ENCODE peak calls at places on chromosomes 2 and 18, in five cellular contexts. R, T, J, Y and P are unnamed samples.

GRCh38 chr2:44392338-44392943 is 30.7 kb downstream of the CAMKMT start:
- DNase-seq in T (peak), Y (peak), R (no peak), J (peak), P (no peak)

GRCh38 chr2:101012706-101013181 is 10.7 kb downstream of the RPL31 start:
- DNase-seq in R (no peak), J (no peak), Y (peak), T (peak), P (no peak)

GRCh38 chr18:74775239-74775638 is 177.6 kb downstream of the ZNF407 start:
- DNase-seq in Y (peak), T (no peak), R (peak), J (no peak), P (peak)

GRCh38 chr2:120825370-120826259 is 89.9 kb downstream of the GLI2 start:
- DNase-seq in J (peak), R (peak), T (no peak), Y (peak), P (no peak)

GRCh38 chr2:145623136-145623535 is 1103.2 kb upstream of the ZEB2 start:
- DNase-seq in R (no peak), T (peak), J (no peak), Y (peak), P (no peak)

GRCh38 chr18:54679318-54680149 is 88.5 kb downstream of the DYNAP start:
- DNase-seq in R (peak), T (peak), J (no peak), Y (peak), P (peak)

GRCh38 chr18:55833543-55833942 is 245.6 kb upstream of the TCF4 start:
- DNase-seq in R (peak), J (no peak), T (peak), Y (peak), P (peak)

GRCh38 chr18:7748252-7749000 is 181.3 kb downstream of the PTPRM start:
- DNase-seq in J (no peak), Y (no peak), R (no peak), T (no peak), P (no peak)

GRCh38 chr2:217956895-217957457 is 45.8 kb downstream of the TNS1 start:
- DNase-seq in R (no peak), J (no peak), Y (no peak), T (no peak), P (no peak)

GRCh38 chr2:202196727-202197126 is 41.7 kb downstream of the SUMO1 start:
- DNase-seq in R (no peak), Y (no peak), J (no peak), T (no peak), P (no peak)

GRCh38 chr2:230541934-230542380 is 126.0 kb downstream of the SP100 start:
- DNase-seq in T (no peak), R (no peak), J (no peak), Y (peak), P (no peak)

GRCh38 chr18:79791141-79791972 is 6.4 kb upstream of the KCNG2 start:
- DNase-seq in J (peak), R (peak), T (peak), Y (peak), P (peak)

GRCh38 chr2:62787381-62787780 is 81.9 kb downstream of the EHBP1 start:
- DNase-seq in R (no peak), Y (peak), T (no peak), J (no peak), P (no peak)

GRCh38 chr2:175111200-175111657 is 56.8 kb downstream of the ATF2 start:
- DNase-seq in J (no peak), T (no peak), R (no peak), Y (peak), P (peak)

DNA sequence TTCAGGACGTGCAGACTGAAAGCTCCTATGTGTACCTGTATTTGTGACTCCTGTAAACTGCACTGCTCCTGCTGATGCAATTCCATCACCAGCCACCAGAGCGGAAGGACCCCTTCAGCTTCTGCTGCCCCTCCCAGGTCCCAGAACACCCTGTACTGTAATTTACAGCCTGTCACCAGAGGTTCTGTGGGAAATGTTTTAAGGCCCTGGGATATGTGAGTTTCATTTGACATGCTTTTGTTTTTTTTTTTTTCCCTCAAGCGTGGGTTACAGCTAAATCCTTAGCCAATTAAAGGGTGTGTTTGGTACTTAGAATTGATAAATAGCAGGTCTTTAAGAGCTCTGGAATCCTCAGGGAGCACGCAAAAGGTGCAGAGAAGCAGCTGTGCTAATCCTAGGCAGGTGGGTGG is 79.4 kb downstream of the KCTD1 start:
- DNase-seq in J (no peak), Y (no peak), R (no peak), T (no peak), P (no peak)
- TF ChIP-seq CTCF in J (peak), Y (peak), R (peak), T (peak), P (peak)

DNA sequence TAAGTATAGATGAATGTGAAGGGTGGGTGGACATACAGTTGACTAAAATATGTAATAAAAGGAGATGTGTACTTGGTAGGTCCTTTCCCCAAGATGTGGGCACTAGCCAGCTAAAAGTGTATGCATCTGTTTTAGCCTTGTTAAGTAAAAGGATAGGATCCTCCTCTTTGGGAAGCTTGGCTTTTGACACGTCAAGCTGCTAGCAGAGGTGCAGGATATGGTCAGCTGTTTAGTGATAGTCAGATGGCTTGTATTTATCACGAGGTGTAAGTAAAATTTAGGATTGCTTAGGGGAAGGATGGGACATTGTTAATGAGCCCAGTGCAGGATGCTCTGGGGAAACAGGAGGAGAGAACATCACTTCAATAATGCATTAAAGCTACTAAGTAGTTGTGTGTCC is 1.5 kb downstream of the MFSD6 start:
- DNase-seq in R (no peak), J (no peak), Y (no peak), T (no peak), P (no peak)
- H3K4me3 ChIP-seq in R (no peak), J (peak), Y (no peak), T (peak), P (no peak)

GRCh38 chr18:25561923-25562322 is 210.0 kb upstream of the ZNF521 start:
- DNase-seq in J (no peak), Y (peak), R (peak), T (no peak), P (no peak)
- TF ChIP-seq CTCF in J (peak), Y (peak), R (peak), T (peak), P (peak)

DNA sequence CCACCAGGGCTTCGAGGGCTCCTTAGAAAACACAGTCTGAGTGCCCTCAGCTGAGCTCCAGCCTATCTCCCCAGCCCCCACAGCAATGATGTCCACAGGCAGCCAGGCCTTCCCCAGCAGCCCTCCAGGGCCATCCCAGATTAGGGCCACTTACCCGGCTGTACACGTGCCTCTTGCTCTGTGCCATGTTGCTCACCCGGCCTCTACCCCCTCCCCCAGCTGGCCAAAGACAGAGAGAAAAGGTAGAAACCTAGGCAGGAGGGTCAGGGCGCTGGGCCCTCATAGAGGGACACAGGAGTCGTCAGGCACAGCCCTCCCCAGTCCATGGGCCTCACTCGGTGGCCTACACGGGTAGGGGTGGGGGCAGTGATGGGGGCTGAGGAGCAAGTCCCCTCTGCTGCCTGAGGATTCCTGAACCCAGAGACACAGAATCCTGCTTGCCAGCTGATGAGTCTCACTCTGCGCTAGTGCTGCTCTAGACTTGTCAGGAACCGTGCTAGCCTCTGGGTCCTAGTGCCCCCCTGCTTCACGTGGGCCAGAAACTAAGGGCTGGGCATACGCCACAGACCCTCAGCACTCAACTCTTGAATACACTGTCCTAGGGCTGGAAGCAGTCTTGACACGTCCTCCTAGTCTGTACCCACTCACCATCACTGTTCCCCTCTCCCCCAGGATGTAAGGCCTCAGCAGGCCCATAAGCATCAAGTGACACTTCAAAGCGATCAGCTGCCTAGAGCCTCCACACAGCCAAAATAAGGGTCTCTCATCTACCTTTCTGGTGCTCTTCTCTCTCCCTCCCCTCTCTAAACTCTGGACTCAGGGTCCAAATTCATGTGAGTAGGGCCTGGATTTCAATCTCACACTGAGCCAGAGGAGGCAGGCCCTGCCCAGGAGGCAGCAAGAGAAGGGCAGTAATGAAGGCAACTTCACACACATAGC is at the start of gene DCTN1:
- DNase-seq in R (peak), Y (peak), T (no peak), J (peak), P (peak)
- H3K4me3 ChIP-seq in R (peak), Y (peak), T (no peak), J (peak), P (peak)

DNA sequence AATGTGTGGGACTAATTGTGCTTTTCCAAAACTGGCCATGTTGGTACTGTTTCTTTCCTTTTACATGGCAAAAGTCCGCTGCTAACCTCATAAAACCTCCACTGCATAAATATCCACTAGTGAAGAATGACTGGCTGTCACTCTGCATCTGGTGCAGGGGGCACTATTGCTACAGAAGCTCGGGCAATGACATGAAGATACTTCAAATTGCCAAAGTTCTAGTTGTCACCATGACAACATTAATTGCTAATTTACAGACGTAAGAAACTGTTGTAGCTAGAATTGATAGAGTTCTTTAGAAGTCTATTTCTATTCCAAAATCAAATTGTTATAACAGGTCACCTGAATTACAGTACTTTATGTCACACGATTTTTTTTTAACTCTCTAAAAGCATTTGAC is 861 bp downstream of the CFAP210 start:
- DNase-seq in Y (no peak), J (no peak), T (no peak), R (no peak), P (no peak)
- TF ChIP-seq CTCF in Y (no peak), J (no peak), T (no peak), R (no peak), P (peak)

GRCh38 chr2:64998658-64999061 is 9.5 kb downstream of the SLC1A4 start:
- DNase-seq in T (no peak), J (no peak), Y (peak), R (peak), P (peak)
- H3K4me3 ChIP-seq in T (no peak), J (peak), Y (no peak), R (no peak), P (no peak)